ENCODE peak calls at places on chromosomes 7 and 10, in eight cellular contexts. R is nephron progenitor cell; I is T-helper 9 cell; K is erythroblast; D is mesendoderm; U is CD8-positive, alpha-beta T cell; N is DMS153; Q is NCI-H345. O is an unnamed sample.

GRCh38 chr10:24674892-24675632 is 48.6 kb downstream of the ARHGAP21 start:
- DNase-seq in R (no peak), I (no peak), K (peak; percentile 9), D (no peak), U (no peak), N (no peak), Q (no peak), O (no peak)

GRCh38 chr10:77857272-77857671 is 69.3 kb downstream of the DLG5 start:
- DNase-seq in R (no peak), I (no peak), K (no peak), D (no peak), U (no peak), N (no peak), Q (no peak), O (no peak)

GRCh38 chr7:157358041-157358752 is 21.4 kb downstream of the DNAJB6 start:
- DNase-seq in R (no peak), I (no peak), K (no peak), D (no peak), U (no peak), N (no peak), Q (no peak), O (no peak)

GRCh38 chr7:140310337-140311002 is 87.9 kb downstream of the SLC37A3 start:
- DNase-seq in R (no peak), I (no peak), K (no peak), D (no peak), U (no peak), N (no peak), Q (no peak), O (no peak)

GRCh38 chr7:120731276-120731675 is 126.7 kb downstream of the TSPAN12 start:
- DNase-seq in R (no peak), I (no peak), K (no peak), D (no peak), U (no peak), N (no peak), Q (no peak), O (no peak)

GRCh38 chr10:124701881-124702656 is 42.1 kb downstream of the FAM53B start:
- DNase-seq in R (no peak), I (no peak), K (peak; percentile 68), D (no peak), U (no peak), N (no peak), Q (no peak), O (no peak)

GRCh38 chr7:42065942-42066341 is 171.1 kb downstream of the GLI3 start:
- DNase-seq in R (no peak), I (no peak), K (no peak), D (no peak), U (no peak), N (no peak), Q (no peak), O (no peak)

GRCh38 chr10:90930070-90930837 is 9.4 kb upstream of the ANKRD1 start:
- DNase-seq in R (peak; percentile 41), I (no peak), K (no peak), D (peak; percentile 95), U (no peak), N (no peak), Q (no peak), O (no peak)

GRCh38 chr10:55509168-55509567 is 708.1 kb upstream of the PCDH15 start:
- DNase-seq in R (no peak), I (no peak), K (no peak), D (no peak), U (no peak), N (no peak), Q (no peak), O (no peak)

GRCh38 chr7:112092306-112093090 is 113.7 kb downstream of the DOCK4 start:
- DNase-seq in R (no peak), I (no peak), K (no peak), D (no peak), U (no peak), N (no peak), Q (no peak), O (no peak)

GRCh38 chr7:7613210-7613609 is 27.3 kb upstream of the UMAD1 start:
- DNase-seq in R (no peak), I (no peak), K (no peak), D (no peak), U (no peak), N (no peak), Q (no peak), O (no peak)

GRCh38 chr7:78370931-78371330 is 572.4 kb downstream of the PHTF2 start:
- DNase-seq in R (no peak), I (no peak), K (no peak), D (no peak), U (no peak), N (no peak), Q (no peak), O (no peak)

GRCh38 chr10:802506-802905 is 113.0 kb upstream of the DIP2C start:
- DNase-seq in R (no peak), I (no peak), K (no peak), D (no peak), U (no peak), N (no peak), Q (no peak), O (no peak)

GRCh38 chr7:137081694-137082093 is 213.2 kb downstream of the CHRM2 start:
- DNase-seq in R (no peak), I (no peak), K (no peak), D (no peak), U (no peak), N (no peak), Q (no peak), O (no peak)

GRCh38 chr7:11620822-11621395 is 211.1 kb downstream of the THSD7A start:
- DNase-seq in R (no peak), I (no peak), K (no peak), D (no peak), U (no peak), N (no peak), Q (no peak), O (no peak)

GRCh38 chr7:132739271-132739955 is 163.1 kb upstream of the PLXNA4 start:
- DNase-seq in R (no peak), I (no peak), K (no peak), D (no peak), U (no peak), N (no peak), Q (no peak), O (no peak)

O was measured in NCI-H1436.